ENCODE peak calls at places on chromosomes 5 and 9, in eight cellular contexts. Z is T-helper 9 cell; G is COR-L47; C is stimulated activated CD8-positive, alpha-beta memory T cell treated with anti-CD3 and anti-CD28 coated beads, Interleukin-4, amount 100 ng/mL, for 48 hours; F is M059J; H is activated CD4-positive, alpha-beta T cell treated with anti-CD3 and anti-CD28 coated beads for 24 hours; E is sciatic nerve; P is DMS153. D is an unnamed sample.

GRCh38 chr9:127485995-127486394 is 34.7 kb downstream of the LRSAM1 start:
- DNase-seq in Z (no peak), G (no peak), C (no peak), F (no peak), H (no peak), E (no peak), P (no peak), D (no peak)

GRCh38 chr5:77397686-77398300 is 94.3 kb downstream of the WDR41 start:
- DNase-seq in Z (no peak), G (no peak), C (no peak), F (no peak), H (no peak), E (no peak), P (no peak), D (no peak)

GRCh38 chr9:134698587-134699342 is 57.2 kb downstream of the COL5A1 start:
- DNase-seq in Z (no peak), G (peak; percentile 42), C (peak; percentile 78), F (no peak), H (peak; percentile 48), E (peak; percentile 88), P (peak; percentile 20), D (no peak)

GRCh38 chr9:100472268-100472667 is 681 bp upstream of the TMEFF1 start:
- DNase-seq in Z (no peak), G (no peak), C (no peak), F (no peak), H (no peak), E (no peak), P (no peak), D (no peak)

GRCh38 chr5:91477408-91477807 is 94.3 kb upstream of the ARRDC3 start:
- DNase-seq in Z (no peak), G (no peak), C (no peak), F (no peak), H (no peak), E (no peak), P (no peak), D (no peak)

GRCh38 chr5:177608243-177609075 is 8.5 kb downstream of the B4GALT7 start:
- DNase-seq in Z (no peak), G (no peak), C (no peak), F (no peak), H (no peak), E (peak; percentile 54), P (no peak), D (peak; percentile 10)

GRCh38 chr5:174900176-174900692 is 175.9 kb downstream of the MSX2 start:
- DNase-seq in Z (no peak), G (no peak), C (no peak), F (no peak), H (no peak), E (no peak), P (no peak), D (no peak)

GRCh38 chr5:141846031-141846430 is 32.2 kb downstream of the PCDH1 start:
- DNase-seq in Z (no peak), G (peak; percentile 70), C (no peak), F (peak; percentile 40), H (no peak), E (no peak), P (no peak), D (peak; percentile 50)

GRCh38 chr5:147223951-147224791 is 10.7 kb upstream of the STK32A start:
- DNase-seq in Z (no peak), G (peak; percentile 25), C (no peak), F (peak; percentile 57), H (no peak), E (peak; percentile 60), P (no peak), D (peak; percentile 53)

GRCh38 chr5:127871448-127872153 is 168.4 kb downstream of the CCDC192 start:
- DNase-seq in Z (no peak), G (no peak), C (no peak), F (peak; percentile 85), H (no peak), E (no peak), P (no peak), D (no peak)

GRCh38 chr9:125761685-125762084 is 14.5 kb downstream of the PBX3 start:
- DNase-seq in Z (no peak), G (no peak), C (no peak), F (no peak), H (no peak), E (no peak), P (no peak), D (no peak)

GRCh38 chr5:75681125-75681830 is 36.0 kb downstream of the POC5 start:
- DNase-seq in Z (no peak), G (peak; percentile 32), C (no peak), F (peak; percentile 50), H (no peak), E (no peak), P (no peak), D (peak; percentile 61)

GRCh38 chr5:9226026-9226536 is 319.8 kb downstream of the SEMA5A start:
- DNase-seq in Z (no peak), G (no peak), C (no peak), F (no peak), H (no peak), E (no peak), P (no peak), D (no peak)

GRCh38 chr9:81874926-81875325 is 53.3 kb upstream of the SPATA31D4 start:
- DNase-seq in Z (no peak), G (no peak), C (no peak), F (peak; percentile 75), H (no peak), E (no peak), P (no peak), D (no peak)

GRCh38 chr5:121967187-121967586 is 5.4 kb downstream of the SRFBP1 start:
- DNase-seq in Z (no peak), G (no peak), C (no peak), F (peak; percentile 23), H (no peak), E (no peak), P (no peak), D (no peak)

GRCh38 chr5:92527311-92528078 is 1053.5 kb downstream of the NR2F1-AS1 start:
- DNase-seq in Z (no peak), G (no peak), C (no peak), F (peak; percentile 50), H (no peak), E (no peak), P (no peak), D (no peak)